ENCODE peak calls at places on chromosome 1, in four cellular contexts. One of them, this sample, is unnamed.

GRCh38 chr1:237197470-237198425 is 155.8 kb downstream of the RYR2 start:
- DNase-seq in fibroblast of the aortic adventitia: no peak
- DNase-seq in cardiac fibroblast: no peak
- DNase-seq in small intestine: no peak
- DNase-seq in this sample: no peak

GRCh38 chr1:115492880-115493279 is 148.9 kb upstream of the VANGL1 start:
- DNase-seq in fibroblast of the aortic adventitia: peak; percentile 41
- DNase-seq in small intestine: no peak
- DNase-seq in cardiac fibroblast: peak; percentile 37
- DNase-seq in this sample: no peak

GRCh38 chr1:226814751-226815496 is 55.5 kb upstream of the PSEN2 start:
- DNase-seq in small intestine: peak; percentile 98
- DNase-seq in cardiac fibroblast: peak; percentile 82
- DNase-seq in fibroblast of the aortic adventitia: peak; percentile 90
- DNase-seq in this sample: no peak

GRCh38 chr1:217437375-217437774 is 193.5 kb downstream of the GPATCH2 start:
- DNase-seq in fibroblast of the aortic adventitia: no peak
- DNase-seq in cardiac fibroblast: no peak
- DNase-seq in small intestine: no peak
- DNase-seq in this sample: no peak

GRCh38 chr1:200336111-200336845 is 73.6 kb downstream of the ZNF281 start:
- DNase-seq in cardiac fibroblast: peak; percentile 72
- DNase-seq in small intestine: no peak
- DNase-seq in fibroblast of the aortic adventitia: peak; percentile 69
- DNase-seq in this sample: peak; percentile 53

GRCh38 chr1:14602131-14602530 is 3.6 kb downstream of the KAZN start:
- DNase-seq in cardiac fibroblast: peak; percentile 2
- DNase-seq in fibroblast of the aortic adventitia: peak; percentile 56
- DNase-seq in small intestine: no peak
- DNase-seq in this sample: no peak

GRCh38 chr1:201348211-201348566 is 29.3 kb downstream of the TNNT2 start:
- DNase-seq in fibroblast of the aortic adventitia: peak; percentile 45
- DNase-seq in cardiac fibroblast: peak; percentile 65
- DNase-seq in small intestine: peak; percentile 62
- DNase-seq in this sample: peak; percentile 26

GRCh38 chr1:161421456-161421855 is 53.8 kb upstream of the CFAP126 start:
- DNase-seq in fibroblast of the aortic adventitia: no peak
- DNase-seq in cardiac fibroblast: no peak
- DNase-seq in small intestine: no peak
- DNase-seq in this sample: no peak

GRCh38 chr1:75937034-75937433 is 4.8 kb upstream of the ASB17 start:
- DNase-seq in cardiac fibroblast: no peak
- DNase-seq in fibroblast of the aortic adventitia: peak; percentile 4
- DNase-seq in small intestine: no peak
- DNase-seq in this sample: no peak

GRCh38 chr1:60573726-60574409 is 500.3 kb upstream of the C1orf87 start:
- DNase-seq in small intestine: no peak
- DNase-seq in cardiac fibroblast: peak; percentile 93
- DNase-seq in fibroblast of the aortic adventitia: peak; percentile 64
- DNase-seq in this sample: peak; percentile 17

GRCh38 chr1:44276006-44276405 is 62.7 kb downstream of the DMAP1 start:
- DNase-seq in fibroblast of the aortic adventitia: peak; percentile 40
- DNase-seq in cardiac fibroblast: peak; percentile 34
- DNase-seq in small intestine: no peak
- DNase-seq in this sample: no peak

GRCh38 chr1:93662481-93663190 is 19.0 kb downstream of the BCAR3 start:
- DNase-seq in cardiac fibroblast: peak; percentile 60
- DNase-seq in small intestine: peak; percentile 63
- DNase-seq in fibroblast of the aortic adventitia: peak; percentile 68
- DNase-seq in this sample: no peak

GRCh38 chr1:230581446-230582079 is 60.7 kb upstream of the COG2 start:
- DNase-seq in cardiac fibroblast: no peak
- DNase-seq in fibroblast of the aortic adventitia: no peak
- DNase-seq in small intestine: peak; percentile 24
- DNase-seq in this sample: peak; percentile 41

This sample was measured in HepG2.